ENCODE peak calls at places on chromosomes 2 and 18, in ten cellular contexts. Q is RWPE2; J is activated CD8-positive, alpha-beta memory T cell treated with anti-CD3 and anti-CD28 coated beads for 24 hours; N is A549; D is A172; T is Calu3; C is activated naive CD4-positive, alpha-beta T cell; G is smooth muscle cell of the brain vasculature; M is small intestine; I is naive B cell. L is an unnamed sample.

GRCh38 chr2:225002039-225002655 is 40.1 kb downstream of the DOCK10 start:
- DNase-seq in Q (no peak), J (peak), N (peak), D (peak), T (peak), C (no peak), G (peak), M (peak), I (peak), L (peak)

GRCh38 chr2:32926708-32927084 is 20.1 kb upstream of the LTBP1 start:
- DNase-seq in Q (no peak), J (no peak), N (no peak), D (no peak), T (no peak), C (no peak), G (no peak), M (no peak), I (no peak), L (no peak)

GRCh38 chr2:209753020-209753419 is 18.6 kb upstream of the UNC80 start:
- DNase-seq in Q (no peak), J (no peak), N (no peak), D (no peak), T (no peak), C (no peak), G (no peak), M (no peak), I (no peak), L (no peak)

GRCh38 chr2:239157766-239158165 is 243.1 kb downstream of the HDAC4 start:
- DNase-seq in Q (peak), J (no peak), N (peak), D (peak), T (peak), C (no peak), G (no peak), M (peak), I (no peak), L (peak)

GRCh38 chr18:72692086-72692485 is 147.9 kb upstream of the CBLN2 start:
- DNase-seq in Q (no peak), J (no peak), N (no peak), D (no peak), T (peak), C (no peak), G (no peak), M (peak), I (no peak), L (no peak)

GRCh38 chr18:12744103-12744502 is 41.3 kb downstream of the PSMG2 start:
- DNase-seq in Q (no peak), J (no peak), N (peak), D (peak), T (no peak), C (no peak), G (peak), M (peak), I (peak), L (peak)

GRCh38 chr2:48905696-48906095 is 150.2 kb upstream of the LHCGR start:
- DNase-seq in Q (no peak), J (no peak), N (no peak), D (no peak), T (no peak), C (no peak), G (no peak), M (no peak), I (no peak), L (no peak)

GRCh38 chr2:201656102-201656501 is 12.8 kb upstream of the TMEM237 start:
- DNase-seq in Q (no peak), J (no peak), N (no peak), D (no peak), T (no peak), C (no peak), G (no peak), M (no peak), I (no peak), L (no peak)

GRCh38 chr2:162243305-162243693 is at the start of gene FAP:
- DNase-seq in Q (no peak), J (no peak), N (no peak), D (peak), T (no peak), C (no peak), G (peak), M (no peak), I (no peak), L (no peak)

GRCh38 chr2:226802573-226802972 is 3.0 kb upstream of the IRS1 start:
- DNase-seq in Q (no peak), J (no peak), N (no peak), D (peak), T (peak), C (no peak), G (no peak), M (peak), I (peak), L (peak)

GRCh38 chr2:240147911-240148587 is 7.6 kb upstream of the OTOS start:
- DNase-seq in Q (no peak), J (no peak), N (no peak), D (no peak), T (no peak), C (no peak), G (no peak), M (no peak), I (no peak), L (no peak)

GRCh38 chr2:105381119-105381668 is 17.7 kb downstream of the FHL2 start:
- DNase-seq in Q (no peak), J (no peak), N (no peak), D (no peak), T (no peak), C (no peak), G (no peak), M (no peak), I (no peak), L (no peak)

GRCh38 chr2:10151462-10151861 is 28.9 kb downstream of the RRM2 start:
- DNase-seq in Q (no peak), J (no peak), N (no peak), D (no peak), T (no peak), C (no peak), G (no peak), M (no peak), I (no peak), L (no peak)

GRCh38 chr2:126429129-126429528 is 226.8 kb upstream of the GYPC start:
- DNase-seq in Q (no peak), J (no peak), N (no peak), D (no peak), T (no peak), C (no peak), G (no peak), M (no peak), I (no peak), L (no peak)

GRCh38 chr2:232339121-232340081 is 39.1 kb upstream of the ALPP start:
- DNase-seq in Q (peak), J (peak), N (no peak), D (no peak), T (no peak), C (no peak), G (no peak), M (no peak), I (no peak), L (no peak)

GRCh38 chr2:46179037-46179621 is 118.1 kb upstream of the EPAS1 start:
- DNase-seq in Q (no peak), J (peak), N (no peak), D (peak), T (no peak), C (no peak), G (peak), M (peak), I (peak), L (no peak)

GRCh38 chr2:120393456-120393855 is 47.5 kb downstream of the INHBB start:
- DNase-seq in Q (no peak), J (peak), N (no peak), D (no peak), T (no peak), C (no peak), G (no peak), M (no peak), I (no peak), L (no peak)

GRCh38 chr2:46978696-46979095 is 63.1 kb upstream of the MCFD2 start:
- DNase-seq in Q (no peak), J (peak), N (no peak), D (no peak), T (no peak), C (no peak), G (no peak), M (no peak), I (no peak), L (no peak)

GRCh38 chr18:75343389-75343788 is 84.1 kb downstream of the SMIM21 start:
- DNase-seq in Q (no peak), J (no peak), N (no peak), D (no peak), T (no peak), C (no peak), G (no peak), M (no peak), I (no peak), L (no peak)

GRCh38 chr18:13934676-13935075 is 19.3 kb upstream of the MC2R start:
- DNase-seq in Q (no peak), J (peak), N (no peak), D (no peak), T (no peak), C (no peak), G (no peak), M (no peak), I (no peak), L (no peak)

GRCh38 chr18:57275111-57275510 is 77.2 kb upstream of the ST8SIA3 start:
- DNase-seq in Q (no peak), J (no peak), N (no peak), D (no peak), T (no peak), C (no peak), G (no peak), M (peak), I (no peak), L (no peak)

GRCh38 chr2:212939777-212940531 is 211.5 kb downstream of the IKZF2 start:
- DNase-seq in Q (peak), J (no peak), N (no peak), D (no peak), T (peak), C (no peak), G (no peak), M (peak), I (no peak), L (no peak)

GRCh38 chr2:206143451-206143850 is 15.8 kb downstream of the NDUFS1 start:
- DNase-seq in Q (no peak), J (no peak), N (no peak), D (no peak), T (no peak), C (no peak), G (no peak), M (no peak), I (no peak), L (no peak)

GRCh38 chr18:50194623-50195532 is at the start of gene MYO5B:
- DNase-seq in Q (peak), J (peak), N (peak), D (no peak), T (peak), C (peak), G (no peak), M (peak), I (peak), L (peak)

L was measured in HCT116.